ENCODE peak calls at places on chromosomes 13 and 19, in six cellular contexts. W is H9, S is IMR-90, T is mesenchymal stem cell, Z is mesendoderm, H is H1. P is an unnamed sample.

GRCh38 chr19:11321206-11322126 is 18.0 kb downstream of the RAB3D start:
- DNase-seq in W (no peak), S (no peak), T (no peak), Z (peak; percentile 42), H (no peak), P (no peak)

GRCh38 chr19:49939721-49940481 is 10.6 kb upstream of the NUP62 start:
- DNase-seq in W (no peak), S (no peak), T (no peak), Z (no peak), H (no peak), P (no peak)

GRCh38 chr19:5805465-5806132 is 732 bp downstream of the NRTN start:
- DNase-seq in W (peak; percentile 90), S (peak; percentile 24), T (peak; percentile 73), Z (peak; percentile 87), H (no peak), P (peak; percentile 82)

GRCh38 chr19:11214387-11214786 is 17.0 kb upstream of the KANK2 start:
- DNase-seq in W (no peak), S (no peak), T (no peak), Z (no peak), H (no peak), P (no peak)

GRCh38 chr13:27044837-27045570 is 126.6 kb downstream of the USP12 start:
- DNase-seq in W (no peak), S (no peak), T (peak; percentile 24), Z (no peak), H (no peak), P (no peak)

GRCh38 chr19:18349524-18350128 is 9.2 kb downstream of the PGPEP1 start:
- DNase-seq in W (no peak), S (peak; percentile 65), T (peak; percentile 61), Z (peak; percentile 51), H (no peak), P (no peak)

GRCh38 chr13:74114202-74114601 is 20.0 kb downstream of the KLF12 start:
- DNase-seq in W (no peak), S (peak; percentile 62), T (no peak), Z (no peak), H (no peak), P (no peak)

GRCh38 chr13:24215007-24215633 is 54.6 kb downstream of the SPATA13 start:
- DNase-seq in W (no peak), S (no peak), T (no peak), Z (no peak), H (no peak), P (no peak)

GRCh38 chr19:33446918-33447293 is 73.4 kb downstream of the CEBPG start:
- DNase-seq in W (no peak), S (no peak), T (no peak), Z (no peak), H (no peak), P (no peak)

GRCh38 chr19:33446156-33446917 is 72.8 kb downstream of the CEBPG start:
- DNase-seq in W (no peak), S (peak; percentile 57), T (no peak), Z (no peak), H (no peak), P (no peak)

GRCh38 chr19:33449799-33450198 is 71.8 kb downstream of the PEPD start:
- DNase-seq in W (no peak), S (no peak), T (no peak), Z (no peak), H (no peak), P (no peak)

GRCh38 chr19:33447336-33448158 is 74.0 kb downstream of the CEBPG start:
- DNase-seq in W (no peak), S (no peak), T (no peak), Z (no peak), H (no peak), P (no peak)

DNA sequence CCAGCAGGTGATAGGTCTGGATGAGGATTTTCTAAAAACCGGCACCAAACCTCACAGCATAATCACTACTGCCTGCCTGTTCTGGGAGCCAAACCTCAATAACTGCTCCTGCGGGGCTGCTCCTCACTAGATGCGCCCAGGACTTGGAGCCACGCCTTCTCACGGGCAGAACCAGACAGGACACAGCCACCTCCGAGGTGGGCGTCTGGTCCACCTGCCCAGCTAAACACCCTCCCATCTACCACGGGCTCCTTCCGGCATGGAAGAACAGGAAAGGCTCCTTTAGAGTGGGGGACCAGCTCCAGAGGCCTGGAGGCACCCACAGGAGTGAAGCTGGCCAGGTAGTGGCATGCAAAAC is 73.5 kb downstream of the PEPD start:
- DNase-seq in W (no peak), S (no peak), T (no peak), Z (no peak), H (no peak), P (no peak)
- H2AK5ac ChIP-seq in W (no peak overlapping the region), S (no peak overlapping the region), T (no peak overlapping the region), Z (no peak overlapping the region), H (no peak overlapping the region), P (no peak overlapping the region)

DNA sequence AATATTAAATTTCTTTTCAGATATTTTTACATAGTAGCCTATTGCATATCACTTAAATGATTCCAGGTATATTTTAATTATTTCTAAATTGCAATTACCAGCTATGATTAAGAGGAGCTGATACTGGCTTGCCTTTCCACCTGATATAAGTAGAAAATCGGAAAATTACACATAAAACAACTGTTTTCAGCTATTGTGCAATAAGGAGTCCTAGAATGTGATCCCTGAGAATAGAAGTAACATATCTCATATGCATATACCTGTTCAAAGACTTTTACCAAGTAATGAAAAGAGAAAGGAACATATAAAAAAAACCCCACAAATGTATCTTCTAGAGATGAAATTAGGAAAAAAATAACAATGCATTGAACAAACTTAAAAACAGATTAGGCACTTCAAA is 1354.6 kb upstream of the PCDH9 start:
- DNase-seq in W (no peak), S (no peak), T (no peak), Z (no peak), H (no peak), P (no peak)
- H2AK5ac ChIP-seq in W (no peak overlapping the region), S (no peak overlapping the region), T (no peak overlapping the region), Z (no peak overlapping the region), H (no peak overlapping the region), P (no peak overlapping the region)

DNA sequence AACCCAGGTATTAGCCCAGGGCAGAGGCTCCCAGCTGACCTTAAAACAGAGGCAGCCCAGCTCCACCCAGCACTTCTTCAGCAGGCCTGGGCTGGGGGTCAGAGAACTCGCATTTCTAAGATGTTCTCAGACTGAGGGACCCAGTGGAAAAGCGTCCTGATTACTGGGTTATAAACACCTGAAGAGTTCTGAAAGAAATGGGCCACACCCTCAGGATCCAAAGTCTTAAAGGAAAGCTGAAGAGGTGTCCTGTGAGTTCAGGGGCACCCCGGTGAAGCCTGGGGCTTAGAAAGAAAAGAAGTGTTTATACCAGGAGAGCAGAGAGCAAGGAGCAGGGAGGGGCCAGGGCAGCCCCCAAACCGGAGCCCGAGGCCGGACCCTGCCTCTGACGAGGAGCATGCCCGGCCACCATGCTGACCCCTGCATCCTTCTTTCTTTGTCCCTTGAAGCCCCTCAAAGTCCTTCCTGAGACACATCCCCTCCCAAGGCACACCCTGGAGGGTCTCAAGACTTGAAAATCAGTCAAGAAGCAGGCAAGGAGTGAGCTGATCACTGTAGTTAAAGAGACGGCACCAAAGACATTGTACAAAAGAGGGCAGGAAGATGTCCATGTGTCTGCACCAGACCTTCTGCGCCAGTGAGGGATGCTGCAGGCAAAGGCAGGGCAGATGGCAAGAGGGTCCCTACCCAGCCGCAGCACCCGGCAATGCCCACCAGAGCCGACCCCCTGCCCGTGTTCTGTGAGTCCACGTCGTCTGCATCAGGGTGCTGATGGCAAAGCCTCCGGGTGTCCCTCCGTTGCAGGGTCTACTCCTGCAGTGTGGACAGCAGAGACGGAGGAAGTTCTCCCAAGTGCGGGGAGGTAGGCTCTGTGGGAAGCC is 10.6 kb upstream of the RAB20 start:
- DNase-seq in W (no peak), S (no peak), T (no peak), Z (no peak), H (no peak), P (no peak)
- H2AK5ac ChIP-seq in W (no peak overlapping the region), S (no peak overlapping the region), T (no peak overlapping the region), Z (no peak overlapping the region), H (no peak overlapping the region), P (peak overlapping the region; percentile 51)

DNA sequence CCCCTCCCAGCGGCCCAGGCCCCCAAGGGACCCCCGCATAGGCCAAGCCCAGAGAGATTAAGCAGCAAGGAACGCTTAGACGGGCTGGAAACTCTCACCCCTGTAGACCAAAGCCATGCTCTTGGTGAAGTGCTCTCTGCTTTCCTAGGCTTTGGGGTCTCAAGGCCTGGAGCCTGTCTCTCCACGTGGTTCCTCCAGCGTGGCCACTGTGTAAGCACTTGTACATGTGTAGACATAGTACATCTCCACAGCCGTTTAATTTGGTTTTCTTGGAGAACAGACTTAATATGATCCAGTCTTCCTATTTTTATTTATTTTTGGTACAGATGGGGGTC is 1.1 kb downstream of the NUDT19 start:
- DNase-seq in W (no peak), S (no peak), T (no peak), Z (no peak), H (no peak), P (no peak)
- H2AK5ac ChIP-seq in W (no peak overlapping the region), S (peak overlapping the region; percentile 0), T (no peak overlapping the region), Z (no peak overlapping the region), H (no peak overlapping the region), P (peak overlapping the region; percentile 98)

GRCh38 chr13:69601661-69602060 is 506.0 kb upstream of the ATXN8OS start:
- DNase-seq in W (no peak), S (no peak), T (no peak), Z (no peak), H (no peak), P (no peak)

GRCh38 chr13:69600811-69601210 is 506.8 kb upstream of the ATXN8OS start:
- DNase-seq in W (no peak), S (no peak), T (peak; percentile 15), Z (no peak), H (no peak), P (no peak)

GRCh38 chr13:69604698-69605097 is 502.9 kb upstream of the ATXN8OS start:
- DNase-seq in W (no peak), S (no peak), T (no peak), Z (no peak), H (no peak), P (no peak)

GRCh38 chr13:69603144-69603853 is 504.3 kb upstream of the ATXN8OS start:
- DNase-seq in W (no peak), S (no peak), T (no peak), Z (no peak), H (no peak), P (no peak)
- H2AK5ac ChIP-seq in W (no peak overlapping the region), S (no peak overlapping the region), T (no peak overlapping the region), Z (no peak overlapping the region), H (no peak overlapping the region), P (no peak overlapping the region)

GRCh38 chr19:7489609-7490044 is 792 bp upstream of the PEX11G start:
- DNase-seq in W (no peak), S (no peak), T (no peak), Z (peak; percentile 21), H (no peak), P (no peak)
- H2AK5ac ChIP-seq in W (no peak overlapping the region), S (peak overlapping the region; percentile 85), T (peak overlapping the region; percentile 53), Z (peak overlapping the region; percentile 10), H (peak overlapping the region; percentile 91), P (no peak overlapping the region)

DNA sequence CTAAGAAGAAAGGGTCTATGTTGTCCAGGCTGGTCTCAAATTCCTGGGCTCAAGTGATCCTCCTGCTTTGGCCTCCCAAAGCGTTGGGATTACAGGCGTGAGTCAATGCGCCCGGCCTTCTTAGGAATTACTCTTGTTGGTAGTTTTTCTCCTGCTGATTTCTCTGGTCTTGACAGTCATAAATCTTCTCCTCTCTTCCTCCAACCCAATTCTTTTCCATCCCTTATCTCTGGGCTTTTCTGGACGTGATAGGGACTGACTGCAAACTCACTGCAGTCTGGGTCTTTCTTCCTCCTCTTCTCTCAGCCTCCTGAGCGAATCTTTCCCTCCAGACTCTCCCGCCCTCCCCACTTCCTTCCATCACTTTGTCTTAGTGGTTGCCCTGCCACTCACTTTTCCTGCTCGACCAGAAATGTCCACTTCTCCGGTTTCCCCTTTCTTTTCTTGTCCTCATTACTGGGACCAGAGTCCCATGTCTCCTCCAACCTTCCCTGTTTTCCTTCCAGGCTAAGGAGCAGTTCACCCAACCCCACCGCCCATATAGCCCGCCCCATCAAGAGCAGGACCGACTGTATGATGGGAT is 21.9 kb upstream of the TIMM44 start:
- DNase-seq in W (no peak), S (no peak), T (no peak), Z (no peak), H (no peak), P (no peak)
- H2AK5ac ChIP-seq in W (no peak overlapping the region), S (no peak overlapping the region), T (no peak overlapping the region), Z (no peak overlapping the region), H (no peak overlapping the region), P (no peak overlapping the region)

P was measured in neuronal stem cell.